ENCODE peak calls at places on chromosomes 16 and 17, in five cellular contexts. Y, H, C, U and F are unnamed samples.

GRCh38 chr16:82943371-82943770 is 316.6 kb downstream of the CDH13 start:
- DNase-seq in Y (no peak), U (peak), H (no peak), C (no peak), F (no peak)

GRCh38 chr17:74744714-74745547 is 3.5 kb upstream of the NHERF1 start:
- DNase-seq in C (peak), U (peak), Y (peak), H (peak), F (peak)

GRCh38 chr16:85308585-85309540 is 196.6 kb upstream of the CIBAR2 start:
- DNase-seq in H (no peak), U (no peak), C (no peak), Y (no peak), F (no peak)

GRCh38 chr16:58661199-58661830 is 23.3 kb downstream of the SLC38A7 start:
- DNase-seq in H (peak), C (peak), U (peak), Y (no peak), F (no peak)

GRCh38 chr16:31371619-31372484 is 16.9 kb downstream of the ITGAX start:
- DNase-seq in H (peak), U (no peak), C (no peak), Y (no peak), F (no peak)

GRCh38 chr17:59356543-59357218 is 25.2 kb downstream of the YPEL2 start:
- DNase-seq in U (no peak), C (no peak), Y (no peak), H (no peak), F (no peak)

GRCh38 chr17:36602924-36603384 is 1.6 kb downstream of the MRM1 start:
- DNase-seq in Y (peak), U (peak), C (peak), H (peak), F (peak)

GRCh38 chr16:23506606-23506994 is 3.7 kb downstream of the GGA2 start:
- DNase-seq in Y (peak), U (no peak), C (no peak), H (no peak), F (peak)

GRCh38 chr16:8920676-8921625 is 38.8 kb downstream of the LITAFD start:
- DNase-seq in C (no peak), H (no peak), U (no peak), Y (no peak), F (no peak)

GRCh38 chr16:87780385-87780989 is 14.7 kb upstream of the KLHDC4 start:
- DNase-seq in H (no peak), U (peak), C (peak), Y (peak), F (peak)

GRCh38 chr16:24858219-24859041 is 12.7 kb downstream of the SLC5A11 start:
- DNase-seq in U (peak), H (no peak), Y (peak), C (peak), F (no peak)